ENCODE peak calls at places on chromosomes 12 and 14, in four cellular contexts. One of them, this sample, is unnamed.

GRCh38 chr12:43921666-43922337 is 85.9 kb downstream of the TMEM117 start:
- DNase-seq in heart left ventricle: no peak
- DNase-seq in HCT116: no peak
- DNase-seq in MM.1S: no peak
- DNase-seq in this sample: no peak

GRCh38 chr14:73461478-73462077 is 3.2 kb upstream of the NUMB start:
- DNase-seq in heart left ventricle: no peak
- DNase-seq in HCT116: no peak
- DNase-seq in MM.1S: no peak
- DNase-seq in this sample: no peak

GRCh38 chr14:100554082-100554677 is 33.0 kb downstream of the BEGAIN start:
- DNase-seq in heart left ventricle: peak; percentile 64
- DNase-seq in HCT116: no peak
- DNase-seq in MM.1S: no peak
- DNase-seq in this sample: no peak

GRCh38 chr12:79690156-79690605 is 583 bp downstream of the PAWR start:
- DNase-seq in heart left ventricle: peak; percentile 29
- DNase-seq in HCT116: no peak
- DNase-seq in MM.1S: peak; percentile 31
- DNase-seq in this sample: no peak

GRCh38 chr14:65277027-65277426 is 135.5 kb upstream of the FUT8 start:
- DNase-seq in heart left ventricle: no peak
- DNase-seq in HCT116: no peak
- DNase-seq in MM.1S: no peak
- DNase-seq in this sample: no peak

GRCh38 chr14:106228541-106229158 is 702.3 kb downstream of the TMEM121 start:
- DNase-seq in heart left ventricle: no peak
- DNase-seq in HCT116: no peak
- DNase-seq in MM.1S: no peak
- DNase-seq in this sample: no peak

GRCh38 chr12:103441437-103442186 is 54.2 kb downstream of the C12orf42 start:
- DNase-seq in heart left ventricle: no peak
- DNase-seq in HCT116: no peak
- DNase-seq in MM.1S: peak; percentile 86
- DNase-seq in this sample: peak; percentile 77

GRCh38 chr14:37223947-37224474 is 26.3 kb downstream of the MIPOL1 start:
- DNase-seq in heart left ventricle: no peak
- DNase-seq in HCT116: no peak
- DNase-seq in MM.1S: no peak
- DNase-seq in this sample: no peak

GRCh38 chr14:24837280-24838046 is 203.5 kb upstream of the GZMB start:
- DNase-seq in heart left ventricle: no peak
- DNase-seq in HCT116: no peak
- DNase-seq in MM.1S: no peak
- DNase-seq in this sample: no peak

GRCh38 chr12:57756406-57757341 is 1.8 kb downstream of the MARCHF9 start:
- DNase-seq in heart left ventricle: no peak
- DNase-seq in HCT116: no peak
- DNase-seq in MM.1S: peak; percentile 63
- DNase-seq in this sample: peak; percentile 84

GRCh38 chr12:63995512-63995911 is 151.0 kb downstream of the SRGAP1 start:
- DNase-seq in heart left ventricle: no peak
- DNase-seq in HCT116: no peak
- DNase-seq in MM.1S: no peak
- DNase-seq in this sample: no peak

GRCh38 chr14:96799489-96800056 is 2.4 kb downstream of the VRK1 start:
- DNase-seq in heart left ventricle: no peak
- DNase-seq in HCT116: no peak
- DNase-seq in MM.1S: no peak
- DNase-seq in this sample: no peak

GRCh38 chr12:55724226-55724939 is 4.2 kb downstream of the RDH5 start:
- DNase-seq in heart left ventricle: no peak
- DNase-seq in HCT116: no peak
- DNase-seq in MM.1S: peak; percentile 47
- DNase-seq in this sample: peak; percentile 68

GRCh38 chr12:59408431-59408830 is 187.4 kb upstream of the SLC16A7 start:
- DNase-seq in heart left ventricle: no peak
- DNase-seq in HCT116: no peak
- DNase-seq in MM.1S: no peak
- DNase-seq in this sample: no peak

GRCh38 chr14:104794641-104795467 is 694 bp downstream of the AKT1 start:
- DNase-seq in heart left ventricle: peak; percentile 45
- DNase-seq in HCT116: no peak
- DNase-seq in MM.1S: peak; percentile 32
- DNase-seq in this sample: peak; percentile 59

GRCh38 chr12:179131-179884 is 34.6 kb downstream of the SLC6A12 start:
- DNase-seq in heart left ventricle: peak; percentile 60
- DNase-seq in HCT116: no peak
- DNase-seq in MM.1S: no peak
- DNase-seq in this sample: no peak

GRCh38 chr14:104595911-104596450 is 8.6 kb downstream of the TMEM179 start:
- DNase-seq in heart left ventricle: no peak
- DNase-seq in HCT116: no peak
- DNase-seq in MM.1S: no peak
- DNase-seq in this sample: no peak

DNA sequence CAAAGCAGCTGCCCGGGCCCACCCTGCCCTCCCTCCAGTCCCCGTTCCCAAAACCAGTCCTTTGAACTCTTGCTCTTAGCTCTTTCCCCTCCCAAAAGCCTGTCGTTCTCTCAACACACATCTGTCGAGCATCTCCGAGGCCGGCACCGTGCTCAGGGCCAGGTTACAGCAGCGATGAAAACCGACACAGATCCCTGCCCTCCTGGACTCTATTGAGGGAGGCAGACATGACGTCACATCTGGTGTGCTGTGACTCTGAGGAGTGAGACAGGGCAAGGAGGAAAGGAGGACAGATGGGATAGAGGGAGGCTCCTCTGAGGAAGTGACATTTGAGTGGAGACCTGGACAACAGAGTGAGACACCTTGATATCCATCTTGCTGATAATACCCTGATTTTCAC is 34.6 kb upstream of the PWP1 start:
- DNase-seq in heart left ventricle: no peak
- DNase-seq in HCT116: no peak
- DNase-seq in MM.1S: no peak
- DNase-seq in this sample: no peak
- TF ChIP-seq CTCF in heart left ventricle: no peak
- TF ChIP-seq CTCF in HCT116: no peak
- TF ChIP-seq CTCF in MM.1S: no peak
- TF ChIP-seq CTCF in this sample: no peak

DNA sequence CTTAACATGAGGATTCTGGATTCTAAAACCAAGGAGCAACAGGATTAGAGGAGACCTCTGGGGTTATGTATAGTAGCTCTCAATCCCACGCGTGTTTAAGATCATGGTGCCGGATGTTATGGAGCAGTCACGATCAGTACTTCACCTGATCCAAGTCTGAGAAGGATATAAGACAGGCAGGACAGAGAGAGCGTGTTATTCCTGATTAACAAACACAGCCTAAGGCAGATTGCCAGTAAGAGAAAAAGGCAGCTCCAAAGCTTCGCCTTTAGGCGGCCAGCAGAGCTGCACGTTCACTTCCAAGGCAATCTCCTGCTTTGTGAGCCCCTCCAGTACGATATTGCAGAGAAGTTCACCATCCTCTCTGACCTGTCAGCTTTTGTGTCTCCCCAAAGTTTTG is 5.5 kb downstream of the SETD3 start:
- DNase-seq in heart left ventricle: no peak
- DNase-seq in HCT116: no peak
- DNase-seq in MM.1S: no peak
- DNase-seq in this sample: no peak
- TF ChIP-seq CTCF in heart left ventricle: peak; percentile 7
- TF ChIP-seq CTCF in HCT116: no peak
- TF ChIP-seq CTCF in MM.1S: no peak
- TF ChIP-seq CTCF in this sample: no peak

DNA sequence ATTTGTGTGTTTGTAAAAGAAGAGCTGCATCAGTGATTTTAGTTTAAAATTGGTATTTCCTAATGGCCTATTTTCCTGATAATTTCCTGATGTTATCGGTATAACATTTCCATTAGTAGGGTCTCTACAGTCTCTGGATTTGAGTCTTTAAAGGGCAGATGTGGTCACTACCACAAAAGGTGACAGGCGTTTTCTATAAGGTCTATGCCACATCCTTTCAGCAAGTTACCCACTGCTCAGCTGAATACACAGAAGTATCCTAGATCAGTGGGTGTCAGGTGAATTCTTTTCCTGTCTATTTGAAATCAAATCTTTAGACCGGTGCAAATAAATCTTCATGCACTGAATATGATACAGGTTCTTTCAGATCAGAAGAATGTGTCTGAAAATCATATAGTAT is 90.2 kb downstream of the LIN7A start:
- DNase-seq in heart left ventricle: no peak
- DNase-seq in HCT116: no peak
- DNase-seq in MM.1S: no peak
- DNase-seq in this sample: no peak
- TF ChIP-seq CTCF in heart left ventricle: no peak
- TF ChIP-seq CTCF in HCT116: no peak
- TF ChIP-seq CTCF in MM.1S: no peak
- TF ChIP-seq CTCF in this sample: no peak

GRCh38 chr12:121003650-121004049 is 12.6 kb downstream of the C12orf43 start:
- DNase-seq in heart left ventricle: no peak
- DNase-seq in HCT116: no peak
- DNase-seq in MM.1S: no peak
- DNase-seq in this sample: no peak
- TF ChIP-seq CTCF in heart left ventricle: no peak
- TF ChIP-seq CTCF in HCT116: peak; percentile 41
- TF ChIP-seq CTCF in MM.1S: no peak
- TF ChIP-seq CTCF in this sample: no peak

GRCh38 chr12:49888461-49889151 is 15.1 kb downstream of the FAIM2 start:
- DNase-seq in heart left ventricle: no peak
- DNase-seq in HCT116: no peak
- DNase-seq in MM.1S: no peak
- DNase-seq in this sample: no peak

GRCh38 chr12:49885118-49885517 is 18.6 kb downstream of the FAIM2 start:
- DNase-seq in heart left ventricle: no peak
- DNase-seq in HCT116: no peak
- DNase-seq in MM.1S: no peak
- DNase-seq in this sample: no peak

GRCh38 chr12:49887536-49888401 is 15.9 kb downstream of the FAIM2 start:
- DNase-seq in heart left ventricle: no peak
- DNase-seq in HCT116: no peak
- DNase-seq in MM.1S: no peak
- DNase-seq in this sample: no peak

GRCh38 chr12:49885663-49886461 is 17.8 kb downstream of the FAIM2 start:
- DNase-seq in heart left ventricle: no peak
- DNase-seq in HCT116: no peak
- DNase-seq in MM.1S: no peak
- DNase-seq in this sample: no peak

GRCh38 chr12:49887091-49887490 is 16.6 kb downstream of the FAIM2 start:
- DNase-seq in heart left ventricle: no peak
- DNase-seq in HCT116: no peak
- DNase-seq in MM.1S: no peak
- DNase-seq in this sample: no peak
- TF ChIP-seq CTCF in heart left ventricle: no peak
- TF ChIP-seq CTCF in HCT116: no peak
- TF ChIP-seq CTCF in MM.1S: no peak
- TF ChIP-seq CTCF in this sample: no peak

GRCh38 chr12:53989227-53990113 is 4.5 kb downstream of the HOXC10 start:
- DNase-seq in heart left ventricle: no peak
- DNase-seq in HCT116: no peak
- DNase-seq in MM.1S: peak; percentile 80
- DNase-seq in this sample: peak; percentile 68
- TF ChIP-seq CTCF in heart left ventricle: peak; percentile 29
- TF ChIP-seq CTCF in HCT116: peak; percentile 67
- TF ChIP-seq CTCF in MM.1S: peak; percentile 76
- TF ChIP-seq CTCF in this sample: peak; percentile 58

DNA sequence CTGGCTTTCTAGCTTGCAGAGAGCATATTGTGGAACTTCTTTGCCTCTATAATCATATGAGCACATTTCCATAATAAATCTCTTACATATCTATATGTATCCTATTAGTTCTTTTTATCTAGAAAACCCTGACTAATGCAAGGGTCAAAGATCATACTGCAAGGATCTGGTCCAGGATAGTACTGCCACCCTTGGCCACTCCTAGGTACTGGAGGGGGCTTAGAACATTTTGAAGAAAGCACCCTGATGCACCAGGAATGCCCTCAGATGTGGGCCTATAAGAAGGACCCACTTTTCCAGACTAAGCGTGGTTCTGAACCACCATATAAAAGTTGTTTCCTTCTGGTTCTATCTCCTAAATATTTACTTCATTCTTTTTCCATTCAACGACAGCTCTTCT is 14.6 kb downstream of the ATXN7L3B start:
- DNase-seq in heart left ventricle: no peak
- DNase-seq in HCT116: no peak
- DNase-seq in MM.1S: no peak
- DNase-seq in this sample: no peak
- TF ChIP-seq CTCF in heart left ventricle: no peak
- TF ChIP-seq CTCF in HCT116: peak; percentile 43
- TF ChIP-seq CTCF in MM.1S: no peak
- TF ChIP-seq CTCF in this sample: no peak

This sample was measured in GM10248.